ENCODE peak calls at places on chromosomes 4 and X, in four cellular contexts. Q is glutamatergic neuron, O is SK-N-SH, R is posterior cingulate gyrus. A is an unnamed sample.
A peak's percentile ranks its signal among the peaks of the same experiment; 100 is the strongest.

GRCh38 chrX:18353931-18354368 is 538 bp downstream of the SCML2 start:
- DNase-seq in R (no peak), O (peak; percentile 70), Q (peak; percentile 38), A (peak; percentile 74)

GRCh38 chrX:140710710-140711109 is 1.2 kb downstream of the LINC00632 start:
- DNase-seq in Q (no peak), R (no peak), O (peak; percentile 30), A (peak; percentile 54)

GRCh38 chrX:128769511-128769910 is 717.3 kb upstream of the ACTRT1 start:
- DNase-seq in Q (no peak), R (no peak), O (no peak), A (peak; percentile 10)

GRCh38 chrX:44872319-44872816 is 620 bp upstream of the KDM6A start:
- DNase-seq in O (no peak), Q (peak; percentile 43), R (peak; percentile 44), A (peak; percentile 82)

GRCh38 chr4:94406668-94407437 is 44.9 kb upstream of the PDLIM5 start:
- DNase-seq in O (peak; percentile 36), Q (peak; percentile 52), R (no peak), A (no peak)

GRCh38 chr4:125547842-125548241 is 233.1 kb downstream of the FAT4 start:
- DNase-seq in R (no peak), O (no peak), Q (no peak), A (no peak)

GRCh38 chr4:5435823-5436222 is 272.5 kb downstream of the EVC2 start:
- DNase-seq in O (no peak), Q (no peak), R (no peak), A (no peak)

GRCh38 chrX:11759461-11760311 is 1.6 kb downstream of the MSL3 start:
- DNase-seq in Q (peak; percentile 63), O (peak; percentile 76), R (peak; percentile 67), A (peak; percentile 92)

GRCh38 chr4:120704529-120704928 is 218.0 kb downstream of the PRDM5 start:
- DNase-seq in O (no peak), R (no peak), Q (no peak), A (no peak)